ENCODE peak calls at places on chromosomes 6 and 20, in five cellular contexts. Z is IMR-90, X is adrenal gland, F is endothelial cell of umbilical vein, N is uterus. W is an unnamed sample.

GRCh38 chr6:13141392-13141791 is 186.9 kb downstream of the TBC1D7 start:
- DNase-seq in Z (no peak), X (no peak), F (no peak), N (no peak), W (no peak)

GRCh38 chr6:168355716-168356522 is 36.3 kb upstream of the DACT2 start:
- DNase-seq in Z (no peak), X (peak), F (no peak), N (peak), W (peak)

GRCh38 chr6:113774122-113774835 is 82.9 kb upstream of the MARCKS start:
- DNase-seq in Z (peak), X (no peak), F (peak), N (no peak), W (no peak)

GRCh38 chr6:15502451-15503345 is 160.1 kb downstream of the DTNBP1 start:
- DNase-seq in Z (no peak), X (no peak), F (no peak), N (no peak), W (no peak)

GRCh38 chr6:167229586-167229985 is 61.5 kb upstream of the UNC93A start:
- DNase-seq in Z (no peak), X (no peak), F (no peak), N (no peak), W (no peak)

GRCh38 chr6:168239374-168239773 is 80.2 kb downstream of the DACT2 start:
- DNase-seq in Z (no peak), X (no peak), F (no peak), N (no peak), W (no peak)

GRCh38 chr6:79377830-79378460 is 143.5 kb upstream of the HMGN3 start:
- DNase-seq in Z (no peak), X (peak), F (peak), N (no peak), W (no peak)

GRCh38 chr20:43846516-43846905 is 68.1 kb upstream of the TOX2 start:
- DNase-seq in Z (no peak), X (no peak), F (no peak), N (no peak), W (no peak)

GRCh38 chr20:43284481-43284880 is 94.8 kb upstream of the PTPRT start:
- DNase-seq in Z (no peak), X (no peak), F (no peak), N (no peak), W (no peak)

GRCh38 chr6:129029778-129030177 is 146.8 kb downstream of the LAMA2 start:
- DNase-seq in Z (no peak), X (no peak), F (no peak), N (no peak), W (no peak)

GRCh38 chr6:15444081-15444731 is 198.3 kb downstream of the JARID2 start:
- DNase-seq in Z (peak), X (no peak), F (no peak), N (no peak), W (no peak)

GRCh38 chr6:35419431-35419830 is 32.7 kb upstream of the FANCE start:
- DNase-seq in Z (peak), X (no peak), F (peak), N (no peak), W (peak)

GRCh38 chr20:62362590-62362940 is 4.5 kb downstream of the LAMA5 start:
- DNase-seq in Z (no peak), X (no peak), F (no peak), N (no peak), W (no peak)

GRCh38 chr6:34018026-34018425 is 127.9 kb downstream of the GRM4 start:
- DNase-seq in Z (no peak), X (no peak), F (no peak), N (no peak), W (no peak)

GRCh38 chr6:158021814-158022748 is 40.4 kb downstream of the SYNJ2 start:
- DNase-seq in Z (no peak), X (no peak), F (no peak), N (no peak), W (no peak)

DNA sequence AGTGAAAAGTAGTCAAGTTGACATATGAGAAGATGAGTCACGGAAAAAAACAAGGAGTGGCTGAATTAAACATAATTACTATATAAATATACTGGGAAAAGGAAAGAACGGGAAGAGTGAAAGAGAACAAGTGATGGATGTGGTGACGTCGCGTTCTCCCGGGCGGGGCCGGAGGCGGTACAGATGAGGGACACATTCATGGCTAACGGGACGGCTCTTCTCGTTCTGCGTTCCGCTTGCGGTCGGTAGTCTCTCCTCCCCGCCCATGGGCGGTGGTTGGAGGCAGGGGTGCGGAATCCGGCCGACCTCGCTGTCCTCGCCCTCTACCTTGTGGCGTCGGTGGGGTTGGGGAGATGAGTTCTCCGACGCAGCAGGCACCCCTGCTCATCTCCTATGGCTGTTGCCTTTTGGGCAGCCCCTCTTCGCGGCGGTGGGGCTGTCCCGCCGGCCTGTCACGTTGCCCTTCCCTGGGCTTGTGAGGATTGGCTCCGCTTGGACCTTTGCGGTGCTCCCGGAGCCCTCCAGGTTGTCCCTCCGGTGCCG is 22.5 kb downstream of the HLA-G start:
- DNase-seq in Z (no peak), X (peak), F (no peak), N (no peak), W (peak)
- TF ChIP-seq POLR2A in Z (no peak), X (no peak), F (no peak), N (no peak), W (no peak)

GRCh38 chr6:32175322-32175710 is 568 bp downstream of the AGPAT1 start:
- DNase-seq in Z (no peak), X (no peak), F (no peak), N (no peak), W (no peak)

GRCh38 chr6:32177182-32177787 is 920 bp upstream of the RNF5 start:
- DNase-seq in Z (no peak), X (peak), F (no peak), N (peak), W (peak)

GRCh38 chr6:32176476-32177181 is 745 bp upstream of the AGPAT1 start:
- DNase-seq in Z (peak), X (no peak), F (no peak), N (no peak), W (no peak)

GRCh38 chr6:32174416-32174815 is 1.5 kb downstream of the AGPAT1 start:
- DNase-seq in Z (no peak), X (no peak), F (no peak), N (no peak), W (no peak)

DNA sequence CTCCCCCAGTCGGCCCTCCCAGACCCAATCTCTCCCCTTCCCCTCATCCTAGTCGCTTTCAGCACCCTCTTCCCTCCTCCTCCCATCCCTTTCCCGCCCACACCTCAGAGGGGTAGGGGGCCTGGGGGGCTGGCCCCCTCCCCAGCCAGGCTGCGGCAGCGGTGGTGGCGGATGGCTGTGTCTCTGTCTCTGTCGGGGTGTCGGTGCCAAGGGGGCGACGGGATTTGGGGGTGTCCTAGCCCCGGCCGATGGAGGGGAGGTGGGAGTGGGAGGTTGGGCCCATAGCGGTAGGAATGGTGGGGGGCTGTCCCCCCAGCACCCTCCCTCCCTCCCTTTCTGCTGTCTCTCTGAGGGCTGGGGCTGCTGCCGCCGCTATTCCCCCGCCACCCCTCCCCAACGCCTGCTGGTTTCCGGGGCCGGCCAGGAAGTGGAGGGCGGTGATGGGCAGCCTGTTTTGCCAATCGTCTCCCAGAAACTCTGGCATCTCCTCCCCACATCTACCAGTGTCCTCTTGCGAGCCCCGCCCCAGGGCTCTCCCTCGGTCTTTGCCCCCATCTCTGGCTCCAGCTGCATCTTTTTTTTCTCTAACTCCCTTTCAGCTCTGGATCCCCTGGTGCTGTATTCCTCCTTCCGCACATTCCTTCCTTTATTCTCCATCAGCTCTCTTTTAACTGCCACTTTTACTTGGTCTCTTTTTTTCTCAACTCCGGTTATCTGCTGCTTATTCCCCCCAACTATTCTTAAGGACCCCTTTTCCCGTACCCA is at the start of gene AGPAT1:
- DNase-seq in Z (peak), X (peak), F (peak), N (peak), W (peak)
- TF ChIP-seq POLR2A in Z (no peak), X (peak), F (peak), N (peak), W (peak)

GRCh38 chr6:106903299-106903698 is 71.2 kb downstream of the CD24 start:
- DNase-seq in Z (no peak), X (no peak), F (no peak), N (no peak), W (no peak)

GRCh38 chr6:106901062-106901461 is 73.5 kb downstream of the CD24 start:
- DNase-seq in Z (no peak), X (no peak), F (no peak), N (no peak), W (no peak)

GRCh38 chr6:106897580-106897979 is 76.9 kb downstream of the CD24 start:
- DNase-seq in Z (no peak), X (no peak), F (no peak), N (no peak), W (no peak)

GRCh38 chr6:106895703-106896040 is 78.9 kb downstream of the CD24 start:
- DNase-seq in Z (no peak), X (no peak), F (no peak), N (no peak), W (no peak)

DNA sequence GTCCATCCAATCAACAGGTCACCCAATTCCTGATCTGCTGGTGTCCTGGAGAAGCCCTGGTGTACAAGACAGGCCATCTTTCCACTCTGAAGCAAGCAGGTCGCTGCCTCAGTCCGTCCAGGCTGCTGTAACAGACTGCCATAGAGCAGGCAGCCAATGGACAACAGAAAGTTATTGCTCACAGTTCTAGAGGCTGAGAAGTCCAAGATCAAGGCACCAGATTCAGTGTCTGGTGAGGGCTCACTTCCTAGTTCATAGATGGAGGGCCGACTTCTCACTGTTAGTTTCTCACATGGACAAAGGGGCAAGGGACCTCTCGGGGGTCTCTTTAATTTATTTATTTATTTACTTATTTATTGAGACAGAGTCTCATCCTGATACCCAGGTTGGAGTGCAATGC is 74.8 kb downstream of the CD24 start:
- DNase-seq in Z (no peak), X (no peak), F (no peak), N (no peak), W (no peak)
- TF ChIP-seq POLR2A in Z (no peak), X (no peak), F (no peak), N (no peak), W (no peak)

GRCh38 chr6:87155272-87155919 is at the start of gene ZNF292:
- DNase-seq in Z (peak), X (peak), F (peak), N (peak), W (peak)
- TF ChIP-seq POLR2A in Z (peak), X (peak), F (no peak), N (peak), W (peak)

GRCh38 chr6:169654590-169655391 is 47.0 kb downstream of the WDR27 start:
- DNase-seq in Z (peak), X (peak), F (peak), N (peak), W (peak)
- TF ChIP-seq POLR2A in Z (no peak), X (peak), F (peak), N (no peak), W (peak)

GRCh38 chr20:33674294-33675126 is at the start of gene NECAB3:
- DNase-seq in Z (peak), X (peak), F (peak), N (peak), W (peak)
- TF ChIP-seq POLR2A in Z (no peak), X (peak), F (peak), N (peak), W (peak)

GRCh38 chr6:26194774-26195375 is 107.6 kb downstream of the HFE start:
- DNase-seq in Z (peak), X (no peak), F (peak), N (no peak), W (no peak)

GRCh38 chr6:26196846-26197683 is 109.8 kb downstream of the HFE start:
- DNase-seq in Z (peak), X (peak), F (peak), N (peak), W (peak)

GRCh38 chr6:26194329-26194701 is 107.1 kb downstream of the HFE start:
- DNase-seq in Z (no peak), X (no peak), F (no peak), N (no peak), W (no peak)

GRCh38 chr6:26195924-26196845 is 109.0 kb downstream of the HFE start:
- DNase-seq in Z (peak), X (peak), F (peak), N (no peak), W (peak)

DNA sequence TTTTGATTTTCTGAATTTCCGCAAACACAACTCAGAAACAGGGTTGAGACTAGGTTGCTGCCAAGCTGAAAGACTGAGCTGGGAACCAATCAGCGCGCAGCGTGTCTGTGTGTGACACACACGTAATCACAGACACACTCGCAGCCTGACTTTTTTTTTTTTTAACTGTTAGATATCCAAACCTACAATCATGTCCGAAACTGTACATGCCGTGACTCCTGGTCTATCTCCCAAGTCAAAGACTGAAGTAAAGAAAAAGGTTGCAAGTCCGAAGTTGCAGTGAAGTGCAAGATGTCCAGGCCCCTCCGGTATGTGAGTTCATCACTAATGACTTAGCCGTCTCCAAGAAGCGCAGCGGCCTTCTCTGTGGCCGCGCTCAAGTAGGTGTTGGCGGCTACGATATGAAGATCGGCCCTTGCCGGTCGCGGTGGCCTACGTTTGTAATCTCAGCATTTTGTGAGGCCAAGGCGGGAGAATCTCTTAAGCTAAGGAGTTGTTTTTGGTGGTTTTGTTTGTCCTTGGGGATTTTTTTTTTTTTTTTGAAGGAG is 108.2 kb downstream of the HFE start:
- DNase-seq in Z (peak), X (peak), F (peak), N (peak), W (peak)
- TF ChIP-seq POLR2A in Z (peak), X (peak), F (no peak), N (peak), W (peak)

GRCh38 chr20:23631226-23631822 is 6.4 kb downstream of the CST3 start:
- DNase-seq in Z (no peak), X (no peak), F (no peak), N (no peak), W (no peak)
- TF ChIP-seq POLR2A in Z (no peak), X (no peak), F (no peak), N (no peak), W (no peak)

GRCh38 chr6:28141500-28142329 is at the start of gene ZKSCAN8:
- DNase-seq in Z (peak), X (peak), F (peak), N (peak), W (peak)
- TF ChIP-seq POLR2A in Z (peak), X (peak), F (peak), N (no peak), W (peak)

DNA sequence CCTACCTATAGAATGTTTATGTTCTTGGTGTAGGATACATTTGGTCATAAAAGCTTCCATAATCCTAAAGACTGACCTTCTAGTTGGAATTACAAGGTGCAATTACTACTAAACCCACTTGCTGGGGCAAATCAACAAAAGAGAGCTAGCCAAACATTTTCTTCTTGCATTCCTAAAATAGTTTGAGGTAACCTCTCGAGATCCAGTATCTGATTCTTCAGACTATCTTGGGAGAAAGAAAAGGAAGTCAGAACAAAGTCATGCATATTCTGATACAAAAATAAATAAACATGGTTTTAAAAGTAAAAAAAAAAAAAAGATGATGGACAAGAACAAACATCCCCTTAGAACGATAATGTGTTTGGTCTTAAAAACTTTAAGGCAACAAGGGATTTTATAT is 294.2 kb upstream of the RSPO3 start:
- DNase-seq in Z (no peak), X (no peak), F (no peak), N (no peak), W (no peak)
- TF ChIP-seq POLR2A in Z (no peak), X (no peak), F (no peak), N (no peak), W (no peak)

W was measured in erythroblast.